ENCODE peak calls at places on chromosomes 4 and X, in four cellular contexts. E is SW 1271, Y is mucosa of descending colon, Z is caudate nucleus. G is an unnamed sample.

GRCh38 chr4:12409507-12410190 is 981.0 kb upstream of the HS3ST1 start:
- DNase-seq in Y (no peak), Z (no peak), E (no peak), G (no peak)

GRCh38 chrX:47502591-47503222 is 19.7 kb upstream of the ZNF41 start:
- DNase-seq in E (no peak), Y (no peak), Z (no peak), G (no peak)

GRCh38 chr4:80335554-80336358 is at the start of gene CFAP299:
- DNase-seq in Y (peak), Z (no peak), E (peak), G (peak)

GRCh38 chrX:73728518-73729023 is 165.6 kb downstream of the CHIC1 start:
- DNase-seq in Z (no peak), E (no peak), Y (no peak), G (no peak)

GRCh38 chr4:170599894-170600293 is 510.1 kb upstream of the AADAT start:
- DNase-seq in Y (no peak), E (no peak), Z (no peak), G (no peak)

GRCh38 chr4:67751260-67751659 is 2.9 kb downstream of the GNRHR start:
- DNase-seq in E (no peak), Y (no peak), Z (no peak), G (no peak)

GRCh38 chrX:72727846-72728245 is 13.7 kb upstream of the PHKA1 start:
- DNase-seq in E (no peak), Z (no peak), Y (no peak), G (no peak)

GRCh38 chr4:5753766-5754528 is 42.9 kb downstream of the EVC start:
- DNase-seq in Y (no peak), Z (no peak), E (peak), G (no peak)

GRCh38 chr4:14862881-14863280 is 139.4 kb upstream of the CPEB2 start:
- DNase-seq in Z (no peak), E (no peak), Y (peak), G (no peak)

GRCh38 chr4:2251795-2252529 is 9.9 kb downstream of the MXD4 start:
- DNase-seq in E (no peak), Z (no peak), Y (no peak), G (peak)